ENCODE peak calls at places on chromosomes 4 and X, in four cellular contexts. E, X, Z and R are unnamed samples.

GRCh38 chr4:123284166-123284565 is 112.4 kb upstream of the SPRY1 start:
- DNase-seq in X (peak; percentile 9), Z (no peak), E (no peak), R (no peak)

GRCh38 chr4:4721636-4722035 is 137.8 kb upstream of the MSX1 start:
- DNase-seq in E (no peak), X (no peak), Z (no peak), R (no peak)

GRCh38 chrX:64190136-64190740 is 15.3 kb downstream of the AMER1 start:
- DNase-seq in E (no peak), X (no peak), Z (no peak), R (no peak)

GRCh38 chr4:22389240-22389871 is 126.5 kb downstream of the ADGRA3 start:
- DNase-seq in E (no peak), Z (no peak), X (peak; percentile 35), R (peak; percentile 59)

GRCh38 chrX:11664211-11664888 is 1.4 kb downstream of the ARHGAP6 start:
- DNase-seq in X (peak; percentile 25), E (no peak), Z (peak; percentile 42), R (no peak)

GRCh38 chr4:78379991-78380739 is 171.4 kb upstream of the ANXA3 start:
- DNase-seq in X (no peak), E (no peak), Z (no peak), R (no peak)

GRCh38 chr4:150818661-150819060 is 196.4 kb downstream of the LRBA start:
- DNase-seq in X (no peak), Z (no peak), E (no peak), R (no peak)

GRCh38 chrX:105645667-105646354 is 176.5 kb upstream of the NRK start:
- DNase-seq in E (no peak), X (no peak), Z (no peak), R (no peak)

GRCh38 chr4:173046818-173047217 is 121.8 kb upstream of the GALNT7 start:
- DNase-seq in E (no peak), X (no peak), Z (no peak), R (no peak)

GRCh38 chr4:14596437-14596836 is 405.8 kb upstream of the CPEB2 start:
- DNase-seq in E (no peak), Z (no peak), X (no peak), R (no peak)

GRCh38 chrX:98607739-98608138 is 1724.0 kb downstream of the RPA4 start:
- DNase-seq in E (no peak), Z (no peak), X (no peak), R (no peak)

GRCh38 chr4:186029731-186030421 is 39.1 kb upstream of the TLR3 start:
- DNase-seq in X (peak; percentile 73), E (no peak), Z (no peak), R (no peak)

GRCh38 chrX:19344661-19345060 is 934 bp downstream of the PDHA1 start:
- DNase-seq in X (no peak), Z (no peak), E (no peak), R (no peak)

GRCh38 chrX:34859191-34859590 is 83.4 kb upstream of the FAM47B start:
- DNase-seq in Z (no peak), E (no peak), X (no peak), R (no peak)

GRCh38 chr4:79678472-79679202 is 270.6 kb upstream of the GK2 start:
- DNase-seq in E (no peak), Z (no peak), X (no peak), R (no peak)

GRCh38 chrX:73987166-73987565 is 316.8 kb upstream of the ZCCHC13 start:
- DNase-seq in X (no peak), E (peak; percentile 1), Z (no peak), R (no peak)

GRCh38 chrX:140701480-140701879 is 8.1 kb upstream of the LINC00632 start:
- DNase-seq in E (no peak), Z (no peak), X (peak; percentile 30), R (no peak)

GRCh38 chr4:146340798-146341197 is 126.5 kb downstream of the REELD1 start:
- DNase-seq in E (no peak), Z (no peak), X (peak; percentile 8), R (no peak)

GRCh38 chr4:113248320-113248719 is 198.9 kb downstream of the ANK2 start:
- DNase-seq in X (no peak), E (no peak), Z (peak; percentile 83), R (peak; percentile 10)

GRCh38 chr4:89661490-89661889 is 175.5 kb downstream of the SNCA start:
- DNase-seq in E (no peak), Z (no peak), X (no peak), R (no peak)

GRCh38 chr4:176549161-176549865 is 229.5 kb downstream of the SPCS3 start:
- DNase-seq in Z (no peak), E (no peak), X (no peak), R (no peak)

GRCh38 chrX:81259714-81260395 is 58.0 kb downstream of the SH3BGRL start:
- DNase-seq in Z (no peak), E (no peak), X (no peak), R (no peak)

GRCh38 chrX:22686138-22686541 is 313.6 kb upstream of the DDX53 start:
- DNase-seq in Z (no peak), X (peak; percentile 35), E (no peak), R (no peak)
- TF ChIP-seq TCF12 in Z (no peak), X (no peak), E (no peak), R (no peak)

GRCh38 chr4:2411786-2412510 is 6.5 kb downstream of the ZFYVE28 start:
- DNase-seq in E (peak; percentile 52), X (no peak), Z (no peak), R (no peak)
- TF ChIP-seq TCF12 in E (no peak), X (no peak), Z (no peak), R (no peak)

GRCh38 chr4:165743422-165743821 is 129.6 kb upstream of the TLL1 start:
- DNase-seq in E (no peak), Z (no peak), X (no peak), R (no peak)

GRCh38 chr4:165738571-165738970 is 134.5 kb upstream of the TLL1 start:
- DNase-seq in X (no peak), Z (no peak), E (no peak), R (no peak)

GRCh38 chr4:165740911-165741310 is 132.1 kb upstream of the TLL1 start:
- DNase-seq in Z (no peak), E (no peak), X (no peak), R (no peak)

DNA sequence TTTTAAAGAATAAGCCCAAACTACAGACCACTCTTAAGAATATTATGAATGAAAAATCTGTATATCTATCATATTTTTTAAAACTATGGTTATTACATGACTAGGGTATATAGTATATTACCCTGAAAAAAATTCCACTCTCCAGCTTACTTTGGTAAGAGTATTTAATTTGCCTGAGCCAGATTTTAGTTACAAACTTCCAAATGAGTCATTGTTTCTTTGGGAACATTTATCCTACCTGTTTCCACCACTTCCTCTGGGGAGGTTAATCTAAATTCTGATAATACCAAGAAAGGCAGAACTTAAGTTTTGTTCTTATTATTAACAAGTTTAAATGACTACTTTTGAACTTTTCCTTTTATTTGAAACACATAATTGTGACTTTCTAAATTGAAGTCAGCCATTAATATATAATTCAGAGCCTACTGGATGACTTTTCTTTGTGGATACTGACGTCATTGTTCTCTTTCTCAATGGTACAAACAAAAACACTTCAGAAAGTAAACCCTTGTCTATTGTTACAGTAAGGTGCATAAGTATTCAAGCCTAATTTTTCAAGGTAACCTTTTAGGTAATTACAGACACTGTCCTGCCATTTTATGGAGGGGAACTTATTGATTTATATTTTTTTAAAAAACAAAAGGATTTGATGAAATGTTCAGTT is 135.6 kb upstream of the TLL1 start:
- DNase-seq in Z (no peak), X (no peak), E (no peak), R (no peak)
- TF ChIP-seq TCF12 in Z (no peak), X (no peak), E (no peak), R (no peak)

DNA sequence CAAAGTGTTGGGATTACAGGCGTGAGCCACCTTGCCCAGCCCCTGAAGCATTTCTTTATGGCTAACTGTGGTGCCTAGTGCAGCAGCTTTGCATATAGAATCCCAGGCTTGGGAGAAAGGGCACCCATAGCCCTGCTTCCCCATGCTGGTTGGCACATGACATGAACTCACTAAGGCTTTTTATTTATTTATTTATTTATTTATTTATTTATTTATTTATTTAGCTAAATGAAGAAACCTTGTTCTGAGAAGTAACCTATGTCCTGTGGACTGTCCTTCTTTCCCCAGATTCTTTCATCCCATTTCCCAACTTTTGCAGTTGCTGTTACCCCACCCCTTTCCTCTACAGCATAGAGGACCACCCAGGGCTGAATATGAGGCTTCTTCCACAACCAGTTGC is 1.9 kb upstream of the GJB1 start:
- DNase-seq in Z (no peak), E (no peak), X (no peak), R (no peak)
- TF ChIP-seq TCF12 in Z (no peak), E (no peak), X (no peak), R (no peak)

DNA sequence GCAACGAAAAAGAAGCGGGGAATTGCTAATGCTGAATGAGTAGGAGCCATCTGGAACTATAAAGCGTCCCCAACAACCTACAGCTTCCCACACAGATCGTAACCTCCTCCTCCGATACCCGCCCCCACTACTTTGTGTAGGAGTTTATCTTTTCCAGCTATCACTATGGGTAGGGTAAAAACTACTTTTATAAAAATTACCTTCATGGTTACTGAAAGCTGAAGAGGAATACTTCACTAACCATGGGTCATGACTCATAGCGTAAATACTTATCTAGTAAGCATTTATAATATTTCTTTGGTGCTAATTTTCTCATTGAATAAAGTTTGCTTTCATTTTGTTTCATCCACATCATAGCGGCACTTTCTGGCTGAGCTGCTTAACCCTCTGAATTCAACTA is 79.4 kb upstream of the TNIP3 start:
- DNase-seq in X (no peak), E (no peak), Z (no peak), R (no peak)
- TF ChIP-seq TCF12 in X (no peak), E (no peak), Z (no peak), R (no peak)

GRCh38 chrX:136268051-136269048 is 17.1 kb upstream of the MAP7D3 start:
- DNase-seq in Z (no peak), E (no peak), X (peak; percentile 48), R (peak; percentile 4)
- TF ChIP-seq TCF12 in Z (no peak), E (no peak), X (no peak), R (no peak)

GRCh38 chr4:84967292-84967651 is 782 bp upstream of the WDFY3 start:
- DNase-seq in X (no peak), Z (no peak), E (no peak), R (no peak)
- TF ChIP-seq TCF12 in X (no peak), Z (no peak), E (no peak), R (no peak)

GRCh38 chrX:130083656-130084382 is 26.5 kb downstream of the ELF4 start:
- DNase-seq in X (no peak), Z (no peak), E (no peak), R (no peak)
- TF ChIP-seq TCF12 in X (no peak), Z (no peak), E (peak; percentile 71), R (no peak)

DNA sequence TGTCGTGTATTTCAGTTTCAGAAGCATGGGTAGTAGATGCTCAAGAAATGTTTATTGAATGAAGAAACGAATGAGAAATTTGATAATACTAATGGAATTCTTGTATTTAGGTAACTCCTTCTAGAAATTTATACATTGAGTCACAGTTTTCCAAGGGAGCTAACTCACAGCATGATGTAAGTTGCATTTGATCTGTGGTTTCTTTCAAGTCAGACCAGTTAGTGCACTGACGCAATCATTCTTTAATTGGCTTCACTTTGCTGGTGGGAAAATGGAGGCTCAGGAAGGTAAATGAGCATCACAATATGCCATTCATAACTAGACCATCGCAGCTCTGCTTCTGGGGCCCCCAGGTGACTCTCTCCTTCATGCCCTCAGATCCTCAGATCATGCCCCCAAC is 17.3 kb upstream of the CWH43 start:
- DNase-seq in X (no peak), Z (no peak), E (no peak), R (no peak)
- TF ChIP-seq TCF12 in X (no peak), Z (no peak), E (no peak), R (no peak)